ENCODE peak calls at places on chromosomes 6 and 20, in six cellular contexts. One of them, this sample, is unnamed.

GRCh38 chr6:87682310-87682709 is 19.7 kb downstream of the AKIRIN2 start:
- DNase-seq in T-helper 2 cell: no peak
- DNase-seq in GM20000: no peak
- DNase-seq in WTC11: no peak
- DNase-seq in fibroblast of pulmonary artery: no peak
- DNase-seq in cerebellar nuclear complex: no peak
- DNase-seq in this sample: no peak

GRCh38 chr6:79630883-79631799 is at the start of gene SH3BGRL2:
- DNase-seq in cerebellar nuclear complex: peak; percentile 48
- DNase-seq in WTC11: peak; percentile 91
- DNase-seq in GM20000: peak; percentile 78
- DNase-seq in fibroblast of pulmonary artery: peak; percentile 68
- DNase-seq in T-helper 2 cell: no peak
- DNase-seq in this sample: peak; percentile 68

GRCh38 chr20:49497217-49497560 is 14.7 kb upstream of the KCNB1 start:
- DNase-seq in GM20000: no peak
- DNase-seq in fibroblast of pulmonary artery: no peak
- DNase-seq in T-helper 2 cell: no peak
- DNase-seq in WTC11: no peak
- DNase-seq in cerebellar nuclear complex: no peak
- DNase-seq in this sample: no peak

GRCh38 chr6:132590362-132590761 is 821 bp upstream of the TAAR5 start:
- DNase-seq in T-helper 2 cell: no peak
- DNase-seq in fibroblast of pulmonary artery: no peak
- DNase-seq in GM20000: no peak
- DNase-seq in WTC11: no peak
- DNase-seq in cerebellar nuclear complex: no peak
- DNase-seq in this sample: no peak

GRCh38 chr6:15287670-15288069 is 41.8 kb downstream of the JARID2 start:
- DNase-seq in fibroblast of pulmonary artery: no peak
- DNase-seq in T-helper 2 cell: no peak
- DNase-seq in GM20000: peak; percentile 64
- DNase-seq in WTC11: no peak
- DNase-seq in cerebellar nuclear complex: no peak
- DNase-seq in this sample: no peak

GRCh38 chr20:12433724-12434123 is 516.0 kb downstream of the BTBD3 start:
- DNase-seq in cerebellar nuclear complex: no peak
- DNase-seq in WTC11: no peak
- DNase-seq in fibroblast of pulmonary artery: no peak
- DNase-seq in GM20000: no peak
- DNase-seq in T-helper 2 cell: no peak
- DNase-seq in this sample: no peak

GRCh38 chr6:3888153-3888957 is 39.2 kb downstream of the FAM50B start:
- DNase-seq in GM20000: no peak
- DNase-seq in fibroblast of pulmonary artery: no peak
- DNase-seq in T-helper 2 cell: no peak
- DNase-seq in cerebellar nuclear complex: no peak
- DNase-seq in WTC11: no peak
- DNase-seq in this sample: no peak

GRCh38 chr6:28205879-28206278 is 19.2 kb upstream of the ZSCAN9 start:
- DNase-seq in fibroblast of pulmonary artery: no peak
- DNase-seq in WTC11: no peak
- DNase-seq in cerebellar nuclear complex: no peak
- DNase-seq in T-helper 2 cell: no peak
- DNase-seq in GM20000: no peak
- DNase-seq in this sample: no peak

GRCh38 chr20:33183292-33183691 is 15.3 kb downstream of the BPIFA2 start:
- DNase-seq in cerebellar nuclear complex: no peak
- DNase-seq in WTC11: no peak
- DNase-seq in T-helper 2 cell: no peak
- DNase-seq in GM20000: no peak
- DNase-seq in fibroblast of pulmonary artery: no peak
- DNase-seq in this sample: no peak

GRCh38 chr20:46022411-46023147 is 6.4 kb upstream of the SLC12A5 start:
- DNase-seq in GM20000: peak; percentile 87
- DNase-seq in WTC11: peak; percentile 87
- DNase-seq in T-helper 2 cell: peak; percentile 66
- DNase-seq in fibroblast of pulmonary artery: peak; percentile 31
- DNase-seq in cerebellar nuclear complex: no peak
- DNase-seq in this sample: peak; percentile 26

GRCh38 chr20:51265366-51265765 is 242.5 kb upstream of the KCNG1 start:
- DNase-seq in fibroblast of pulmonary artery: no peak
- DNase-seq in T-helper 2 cell: no peak
- DNase-seq in cerebellar nuclear complex: no peak
- DNase-seq in WTC11: no peak
- DNase-seq in GM20000: no peak
- DNase-seq in this sample: no peak

GRCh38 chr6:43070028-43070632 is 6.0 kb upstream of the PTK7 start:
- DNase-seq in WTC11: no peak
- DNase-seq in T-helper 2 cell: no peak
- DNase-seq in fibroblast of pulmonary artery: peak; percentile 86
- DNase-seq in cerebellar nuclear complex: no peak
- DNase-seq in GM20000: peak; percentile 82
- DNase-seq in this sample: peak; percentile 89

GRCh38 chr20:21510995-21511394 is 2.9 kb downstream of the NKX2-2 start:
- DNase-seq in T-helper 2 cell: no peak
- DNase-seq in fibroblast of pulmonary artery: no peak
- DNase-seq in GM20000: no peak
- DNase-seq in WTC11: no peak
- DNase-seq in cerebellar nuclear complex: no peak
- DNase-seq in this sample: no peak

GRCh38 chr6:154561750-154562149 is 51.3 kb upstream of the CNKSR3 start:
- DNase-seq in fibroblast of pulmonary artery: no peak
- DNase-seq in GM20000: no peak
- DNase-seq in cerebellar nuclear complex: no peak
- DNase-seq in WTC11: no peak
- DNase-seq in T-helper 2 cell: no peak
- DNase-seq in this sample: no peak

GRCh38 chr20:11902264-11902663 is 15.4 kb upstream of the BTBD3 start:
- DNase-seq in T-helper 2 cell: no peak
- DNase-seq in GM20000: no peak
- DNase-seq in fibroblast of pulmonary artery: peak; percentile 37
- DNase-seq in cerebellar nuclear complex: no peak
- DNase-seq in WTC11: no peak
- DNase-seq in this sample: peak; percentile 82

GRCh38 chr6:70973591-70973990 is 16.7 kb upstream of the B3GAT2 start:
- DNase-seq in GM20000: no peak
- DNase-seq in cerebellar nuclear complex: no peak
- DNase-seq in fibroblast of pulmonary artery: no peak
- DNase-seq in WTC11: no peak
- DNase-seq in T-helper 2 cell: no peak
- DNase-seq in this sample: no peak

GRCh38 chr6:163489584-163489983 is 75.1 kb downstream of the QKI start:
- DNase-seq in T-helper 2 cell: no peak
- DNase-seq in GM20000: no peak
- DNase-seq in WTC11: no peak
- DNase-seq in cerebellar nuclear complex: no peak
- DNase-seq in fibroblast of pulmonary artery: no peak
- DNase-seq in this sample: peak; percentile 33

GRCh38 chr6:64230530-64230929 is 594.9 kb downstream of the PHF3 start:
- DNase-seq in GM20000: no peak
- DNase-seq in fibroblast of pulmonary artery: no peak
- DNase-seq in cerebellar nuclear complex: no peak
- DNase-seq in WTC11: no peak
- DNase-seq in T-helper 2 cell: no peak
- DNase-seq in this sample: no peak

GRCh38 chr6:140566706-140567330 is 1192.4 kb upstream of the CITED2 start:
- DNase-seq in T-helper 2 cell: no peak
- DNase-seq in WTC11: no peak
- DNase-seq in GM20000: no peak
- DNase-seq in cerebellar nuclear complex: no peak
- DNase-seq in fibroblast of pulmonary artery: peak; percentile 68
- DNase-seq in this sample: peak; percentile 80

GRCh38 chr20:4926531-4927156 is 74.7 kb downstream of the SLC23A2 start:
- DNase-seq in cerebellar nuclear complex: no peak
- DNase-seq in T-helper 2 cell: no peak
- DNase-seq in GM20000: no peak
- DNase-seq in fibroblast of pulmonary artery: no peak
- DNase-seq in WTC11: no peak
- DNase-seq in this sample: no peak

GRCh38 chr6:130574146-130574545 is 208.3 kb downstream of the TMEM200A start:
- DNase-seq in fibroblast of pulmonary artery: no peak
- DNase-seq in WTC11: no peak
- DNase-seq in GM20000: no peak
- DNase-seq in cerebellar nuclear complex: no peak
- DNase-seq in T-helper 2 cell: no peak
- DNase-seq in this sample: no peak

GRCh38 chr6:14875678-14876063 is 370.2 kb upstream of the JARID2 start:
- DNase-seq in T-helper 2 cell: no peak
- DNase-seq in fibroblast of pulmonary artery: no peak
- DNase-seq in GM20000: peak; percentile 66
- DNase-seq in cerebellar nuclear complex: no peak
- DNase-seq in WTC11: no peak
- DNase-seq in this sample: peak; percentile 35

GRCh38 chr6:136037885-136038460 is 186.5 kb downstream of the PDE7B start:
- DNase-seq in WTC11: no peak
- DNase-seq in GM20000: no peak
- DNase-seq in T-helper 2 cell: no peak
- DNase-seq in cerebellar nuclear complex: no peak
- DNase-seq in fibroblast of pulmonary artery: peak; percentile 65
- DNase-seq in this sample: peak; percentile 64

GRCh38 chr6:118709859-118710350 is 58.5 kb upstream of the CEP85L start:
- DNase-seq in GM20000: peak; percentile 61
- DNase-seq in T-helper 2 cell: no peak
- DNase-seq in cerebellar nuclear complex: no peak
- DNase-seq in fibroblast of pulmonary artery: peak; percentile 76
- DNase-seq in WTC11: no peak
- DNase-seq in this sample: peak; percentile 83

GRCh38 chr20:34703573-34704176 is 469 bp upstream of the TP53INP2 start:
- DNase-seq in WTC11: peak; percentile 26
- DNase-seq in cerebellar nuclear complex: no peak
- DNase-seq in GM20000: no peak
- DNase-seq in fibroblast of pulmonary artery: peak; percentile 37
- DNase-seq in T-helper 2 cell: no peak
- DNase-seq in this sample: peak; percentile 47

GRCh38 chr6:130675072-130675471 is 152.1 kb upstream of the SMLR1 start:
- DNase-seq in fibroblast of pulmonary artery: peak; percentile 74
- DNase-seq in WTC11: no peak
- DNase-seq in T-helper 2 cell: no peak
- DNase-seq in GM20000: no peak
- DNase-seq in cerebellar nuclear complex: no peak
- DNase-seq in this sample: peak; percentile 95

GRCh38 chr6:158707120-158707519 is 57.3 kb downstream of the SYTL3 start:
- DNase-seq in WTC11: no peak
- DNase-seq in GM20000: no peak
- DNase-seq in T-helper 2 cell: no peak
- DNase-seq in fibroblast of pulmonary artery: peak; percentile 44
- DNase-seq in cerebellar nuclear complex: no peak
- DNase-seq in this sample: peak; percentile 71

GRCh38 chr6:53888931-53889330 is 94.1 kb downstream of the LRRC1 start:
- DNase-seq in fibroblast of pulmonary artery: no peak
- DNase-seq in GM20000: no peak
- DNase-seq in T-helper 2 cell: no peak
- DNase-seq in WTC11: no peak
- DNase-seq in cerebellar nuclear complex: no peak
- DNase-seq in this sample: peak; percentile 42

GRCh38 chr6:158334534-158334933 is 22.3 kb downstream of the TULP4 start:
- DNase-seq in cerebellar nuclear complex: no peak
- DNase-seq in T-helper 2 cell: no peak
- DNase-seq in GM20000: no peak
- DNase-seq in fibroblast of pulmonary artery: no peak
- DNase-seq in WTC11: no peak
- DNase-seq in this sample: no peak

GRCh38 chr6:137728386-137729349 is 138.4 kb upstream of the TNFAIP3 start:
- DNase-seq in cerebellar nuclear complex: no peak
- DNase-seq in fibroblast of pulmonary artery: peak; percentile 99
- DNase-seq in T-helper 2 cell: no peak
- DNase-seq in WTC11: no peak
- DNase-seq in GM20000: no peak
- DNase-seq in this sample: peak; percentile 87

GRCh38 chr20:3371757-3372156 is 35.7 kb downstream of the DNAAF9 start:
- DNase-seq in T-helper 2 cell: no peak
- DNase-seq in fibroblast of pulmonary artery: no peak
- DNase-seq in GM20000: no peak
- DNase-seq in cerebellar nuclear complex: no peak
- DNase-seq in WTC11: no peak
- DNase-seq in this sample: no peak

GRCh38 chr6:166490671-166491500 is 95.6 kb downstream of the RAMACL start:
- DNase-seq in T-helper 2 cell: no peak
- DNase-seq in WTC11: no peak
- DNase-seq in GM20000: no peak
- DNase-seq in fibroblast of pulmonary artery: peak; percentile 90
- DNase-seq in cerebellar nuclear complex: no peak
- DNase-seq in this sample: peak; percentile 70

GRCh38 chr6:14571728-14572127 is 454.2 kb downstream of the CD83 start:
- DNase-seq in cerebellar nuclear complex: no peak
- DNase-seq in T-helper 2 cell: no peak
- DNase-seq in WTC11: no peak
- DNase-seq in GM20000: no peak
- DNase-seq in fibroblast of pulmonary artery: no peak
- DNase-seq in this sample: no peak

GRCh38 chr6:46368137-46368536 is 123.1 kb downstream of the RCAN2 start:
- DNase-seq in fibroblast of pulmonary artery: no peak
- DNase-seq in GM20000: no peak
- DNase-seq in cerebellar nuclear complex: no peak
- DNase-seq in T-helper 2 cell: no peak
- DNase-seq in WTC11: no peak
- DNase-seq in this sample: no peak

GRCh38 chr6:106069478-106069877 is 16.7 kb upstream of the PRDM1 start:
- DNase-seq in GM20000: no peak
- DNase-seq in WTC11: no peak
- DNase-seq in fibroblast of pulmonary artery: peak; percentile 86
- DNase-seq in cerebellar nuclear complex: no peak
- DNase-seq in T-helper 2 cell: no peak
- DNase-seq in this sample: peak; percentile 96

GRCh38 chr6:148445620-148446019 is 103.0 kb downstream of the SASH1 start:
- DNase-seq in T-helper 2 cell: no peak
- DNase-seq in fibroblast of pulmonary artery: peak; percentile 82
- DNase-seq in cerebellar nuclear complex: no peak
- DNase-seq in WTC11: no peak
- DNase-seq in GM20000: no peak
- DNase-seq in this sample: peak; percentile 86

GRCh38 chr20:53949319-53949839 is 121.0 kb downstream of the BCAS1 start:
- DNase-seq in fibroblast of pulmonary artery: peak; percentile 92
- DNase-seq in cerebellar nuclear complex: no peak
- DNase-seq in WTC11: no peak
- DNase-seq in T-helper 2 cell: peak; percentile 36
- DNase-seq in GM20000: peak; percentile 40
- DNase-seq in this sample: peak; percentile 82

GRCh38 chr20:50048420-50049166 is 64.4 kb downstream of the UBE2V1 start:
- DNase-seq in GM20000: no peak
- DNase-seq in WTC11: no peak
- DNase-seq in fibroblast of pulmonary artery: no peak
- DNase-seq in T-helper 2 cell: no peak
- DNase-seq in cerebellar nuclear complex: no peak
- DNase-seq in this sample: no peak

GRCh38 chr6:134534708-134535149 is 216.8 kb upstream of the SGK1 start:
- DNase-seq in GM20000: no peak
- DNase-seq in WTC11: no peak
- DNase-seq in cerebellar nuclear complex: no peak
- DNase-seq in fibroblast of pulmonary artery: peak; percentile 69
- DNase-seq in T-helper 2 cell: no peak
- DNase-seq in this sample: peak; percentile 76